ENCODE peak calls at places on chromosomes 5 and 9, in eight cellular contexts. T, Z, S, N, G, V, X and A are unnamed samples.
A peak's percentile ranks its signal among the peaks of the same experiment; 100 is the strongest.

GRCh38 chr5:68538886-68539420 is 323.4 kb downstream of the PIK3R1 start:
- DNase-seq in T (no peak), Z (no peak), S (no peak), V (no peak), G (no peak), X (no peak), N (no peak), A (no peak)

GRCh38 chr5:1172670-1173404 is 28.6 kb upstream of the SLC6A19 start:
- DNase-seq in T (no peak), G (peak; percentile 57), N (no peak), V (no peak), X (peak; percentile 15), S (no peak), Z (no peak), A (no peak)

GRCh38 chr9:127537792-127538191 is 74.3 kb upstream of the STXBP1 start:
- DNase-seq in X (no peak), Z (no peak), G (no peak), S (no peak), N (no peak), V (no peak), T (no peak), A (no peak)

GRCh38 chr5:39760385-39761198 is 335.8 kb upstream of the DAB2 start:
- DNase-seq in V (peak; percentile 20), N (no peak), G (no peak), Z (peak; percentile 94), X (no peak), T (no peak), S (peak; percentile 94), A (peak; percentile 49)

GRCh38 chr9:114413909-114414308 is 26.1 kb upstream of the AKNA start:
- DNase-seq in T (no peak), X (no peak), G (no peak), N (no peak), Z (peak; percentile 88), S (no peak), V (no peak), A (no peak)

GRCh38 chr5:122877518-122877917 is 32.1 kb downstream of the SNX24 start:
- DNase-seq in G (no peak), S (no peak), V (no peak), Z (no peak), X (no peak), N (no peak), T (no peak), A (no peak)

GRCh38 chr9:83656032-83656680 is 33.2 kb downstream of the IDNK start:
- DNase-seq in T (no peak), V (no peak), Z (no peak), G (no peak), X (no peak), N (no peak), S (no peak), A (no peak)

GRCh38 chr5:1673042-1673674 is 126.5 kb downstream of the MRPL36 start:
- DNase-seq in T (no peak), V (no peak), Z (peak; percentile 49), S (no peak), G (no peak), N (no peak), X (no peak), A (no peak)

GRCh38 chr5:89351232-89351631 is 468.2 kb upstream of the MEF2C start:
- DNase-seq in Z (peak; percentile 88), X (no peak), T (no peak), S (peak; percentile 25), N (no peak), V (no peak), G (no peak), A (no peak)

GRCh38 chr5:155389498-155389897 is 375.9 kb downstream of the KIF4B start:
- DNase-seq in V (no peak), N (no peak), S (no peak), X (no peak), G (no peak), Z (no peak), T (no peak), A (no peak)

GRCh38 chr9:95089916-95090791 is 227.4 kb downstream of the FANCC start:
- DNase-seq in N (no peak), X (peak; percentile 82), G (no peak), Z (no peak), V (no peak), T (no peak), S (no peak), A (peak; percentile 89)